ENCODE peak calls at places on chromosomes 11 and 22, in seven cellular contexts. F is ecto neural progenitor cell; W is activated T-helper 1 cell treated with anti-CD3 and anti-CD28 coated beads, Interleukin-12 subunit alpha, Interleukin-12 subunit beta, Interleukin-2, Interleukin-4 antibody, amounts not matched to agents 30 ng/mL and 10 ng/mL and 1 ng/mL, durations not matched to agents 14 hours and 24 hours and 36 hours; X is T-helper 1 cell; P is SHP77; V is endothelial cell of umbilical vein; H is stimulated activated CD8-positive, alpha-beta memory T cell treated with anti-CD3 and anti-CD28 coated beads, Interleukin-15, amount 100 ng/mL, for 4 hours. Y is an unnamed sample.

GRCh38 chr22:23762866-23763578 is at the start of gene C22orf15:
- DNase-seq in F (no peak), W (no peak), X (no peak), P (no peak), V (peak), H (no peak), Y (no peak)

GRCh38 chr11:125102544-125102943 is 8.9 kb downstream of the TMEM218 start:
- DNase-seq in F (no peak), W (no peak), X (no peak), P (no peak), V (no peak), H (no peak), Y (no peak)

GRCh38 chr11:102883132-102883531 is 8.3 kb upstream of the MMP12 start:
- DNase-seq in F (no peak), W (no peak), X (no peak), P (no peak), V (no peak), H (no peak), Y (no peak)

GRCh38 chr11:15141381-15141780 is 26.7 kb downstream of the INSC start:
- DNase-seq in F (no peak), W (no peak), X (no peak), P (no peak), V (no peak), H (no peak), Y (no peak)

GRCh38 chr11:57905439-57905838 is 118.2 kb upstream of the OR9Q1 start:
- DNase-seq in F (no peak), W (no peak), X (no peak), P (no peak), V (no peak), H (no peak), Y (no peak)

GRCh38 chr11:92125316-92125715 is 99.3 kb upstream of the FAT3 start:
- DNase-seq in F (no peak), W (no peak), X (no peak), P (no peak), V (no peak), H (no peak), Y (no peak)

GRCh38 chr22:50684986-50685385 is 12.4 kb downstream of the SHANK3 start:
- DNase-seq in F (no peak), W (no peak), X (no peak), P (no peak), V (peak), H (no peak), Y (no peak)

GRCh38 chr11:134293119-134294113 is 17.2 kb downstream of the GLB1L3 start:
- DNase-seq in F (no peak), W (no peak), X (no peak), P (no peak), V (no peak), H (no peak), Y (no peak)

GRCh38 chr11:66015094-66015881 is 3.5 kb downstream of the CST6 start:
- DNase-seq in F (no peak), W (no peak), X (no peak), P (no peak), V (peak), H (no peak), Y (no peak)

GRCh38 chr22:17907731-17908051 is 116.7 kb downstream of the MICAL3 start:
- DNase-seq in F (no peak), W (no peak), X (no peak), P (no peak), V (no peak), H (no peak), Y (no peak)

GRCh38 chr22:45483918-45484499 is 18.7 kb upstream of the FBLN1 start:
- DNase-seq in F (no peak), W (no peak), X (no peak), P (no peak), V (no peak), H (no peak), Y (no peak)

GRCh38 chr11:77150836-77151235 is 22.8 kb downstream of the MYO7A start:
- DNase-seq in F (no peak), W (no peak), X (no peak), P (no peak), V (no peak), H (no peak), Y (no peak)

GRCh38 chr11:132358573-132358953 is 988.1 kb downstream of the NTM start:
- DNase-seq in F (no peak), W (no peak), X (no peak), P (no peak), V (no peak), H (no peak), Y (no peak)

GRCh38 chr22:37803636-37804371 is 3.9 kb upstream of the GCAT start:
- DNase-seq in F (peak), W (no peak), X (no peak), P (no peak), V (no peak), H (no peak), Y (peak)

GRCh38 chr22:21642584-21643448 is 714 bp downstream of the SDF2L1 start:
- DNase-seq in F (peak), W (peak), X (peak), P (peak), V (peak), H (no peak), Y (peak)

GRCh38 chr11:121794671-121795070 is 321.3 kb downstream of the BLID start:
- DNase-seq in F (no peak), W (no peak), X (no peak), P (no peak), V (no peak), H (no peak), Y (no peak)

GRCh38 chr22:38318792-38319773 is 1.9 kb upstream of the CSNK1E start:
- DNase-seq in F (no peak), W (no peak), X (no peak), P (no peak), V (no peak), H (no peak), Y (no peak)

GRCh38 chr22:43889366-43890253 is 2.2 kb downstream of the PNPLA5 start:
- DNase-seq in F (no peak), W (no peak), X (no peak), P (no peak), V (no peak), H (no peak), Y (no peak)

GRCh38 chr11:11841121-11841604 is 609 bp upstream of the USP47 start:
- DNase-seq in F (no peak), W (no peak), X (no peak), P (peak), V (no peak), H (no peak), Y (peak)

GRCh38 chr11:1202154-1202775 is 20.6 kb upstream of the MUC5B start:
- DNase-seq in F (peak), W (no peak), X (peak), P (no peak), V (no peak), H (no peak), Y (no peak)

GRCh38 chr22:39472570-39473556 is 16.1 kb downstream of the MGAT3 start:
- DNase-seq in F (no peak), W (no peak), X (no peak), P (no peak), V (no peak), H (no peak), Y (no peak)

GRCh38 chr11:20226936-20227335 is 66.7 kb upstream of the DBX1 start:
- DNase-seq in F (no peak), W (no peak), X (no peak), P (no peak), V (no peak), H (no peak), Y (no peak)

GRCh38 chr11:45754261-45754709 is 50.7 kb upstream of the SLC35C1 start:
- DNase-seq in F (no peak), W (no peak), X (no peak), P (no peak), V (no peak), H (no peak), Y (no peak)

GRCh38 chr11:18071098-18071705 is 25.1 kb upstream of the TPH1 start:
- DNase-seq in F (no peak), W (no peak), X (no peak), P (peak), V (no peak), H (no peak), Y (no peak)